ENCODE peak calls at places on chromosomes 5 and 9, in ten cellular contexts. C is kidney, A is left ventricle myocardium inferior, V is pancreas, R is astrocyte of the cerebellum, H is foreskin fibroblast, N is cardiac fibroblast, I is SK-N-SH, B is neuronal stem cell, J is Peyer's patch. U is an unnamed sample.

GRCh38 chr9:121299467-121300282 is 31.7 kb downstream of the GSN start:
- DNase-seq in C (peak), A (peak), V (no peak), R (no peak), H (peak), N (peak), I (peak), B (no peak), J (peak), U (peak)

GRCh38 chr9:74804018-74804385 is 83.7 kb downstream of the TRPM6 start:
- DNase-seq in C (no peak), A (no peak), V (no peak), R (no peak), H (no peak), N (no peak), I (no peak), B (no peak), J (no peak), U (no peak)

GRCh38 chr9:8456327-8456726 is 656.7 kb upstream of the DMAC1 start:
- DNase-seq in C (no peak), A (no peak), V (no peak), R (no peak), H (peak), N (peak), I (no peak), B (no peak), J (no peak), U (no peak)

GRCh38 chr5:41967401-41967800 is 42.3 kb downstream of the FBXO4 start:
- DNase-seq in C (no peak), A (no peak), V (no peak), R (no peak), H (no peak), N (no peak), I (no peak), B (no peak), J (no peak), U (no peak)

GRCh38 chr9:129875687-129876395 is 40.6 kb downstream of the USP20 start:
- DNase-seq in C (no peak), A (no peak), V (no peak), R (no peak), H (peak), N (no peak), I (no peak), B (no peak), J (no peak), U (no peak)

GRCh38 chr5:173823721-173824567 is 64.2 kb upstream of the CPEB4 start:
- DNase-seq in C (no peak), A (no peak), V (peak), R (peak), H (peak), N (peak), I (no peak), B (peak), J (no peak), U (peak)

GRCh38 chr5:172872997-172873491 is 39.0 kb downstream of the ERGIC1 start:
- DNase-seq in C (peak), A (peak), V (peak), R (peak), H (peak), N (peak), I (no peak), B (no peak), J (no peak), U (no peak)

GRCh38 chr9:79134654-79135053 is 437.1 kb upstream of the TLE4 start:
- DNase-seq in C (no peak), A (no peak), V (no peak), R (no peak), H (peak), N (peak), I (no peak), B (peak), J (no peak), U (no peak)

GRCh38 chr5:96337048-96337781 is 95.8 kb downstream of the PCSK1 start:
- DNase-seq in C (no peak), A (no peak), V (no peak), R (no peak), H (no peak), N (no peak), I (no peak), B (no peak), J (no peak), U (no peak)

GRCh38 chr5:104452554-104452953 is 890.0 kb upstream of the NUDT12 start:
- DNase-seq in C (no peak), A (no peak), V (no peak), R (no peak), H (no peak), N (no peak), I (no peak), B (no peak), J (no peak), U (no peak)

GRCh38 chr5:1633605-1634336 is 110.0 kb upstream of the LPCAT1 start:
- DNase-seq in C (peak), A (peak), V (peak), R (no peak), H (peak), N (peak), I (peak), B (peak), J (peak), U (peak)

GRCh38 chr5:389197-389821 is 53.7 kb upstream of the EXOC3 start:
- DNase-seq in C (peak), A (no peak), V (no peak), R (no peak), H (no peak), N (no peak), I (no peak), B (no peak), J (no peak), U (peak)

GRCh38 chr5:179909224-179909623 is 1.5 kb upstream of the TBC1D9B start:
- DNase-seq in C (no peak), A (no peak), V (no peak), R (no peak), H (no peak), N (no peak), I (no peak), B (no peak), J (no peak), U (no peak)

GRCh38 chr5:67315082-67315801 is 118.6 kb upstream of the CD180 start:
- DNase-seq in C (peak), A (no peak), V (no peak), R (peak), H (peak), N (peak), I (no peak), B (peak), J (no peak), U (no peak)

GRCh38 chr9:110700953-110701352 is 32.4 kb downstream of the MUSK start:
- DNase-seq in C (no peak), A (no peak), V (no peak), R (no peak), H (peak), N (peak), I (no peak), B (no peak), J (no peak), U (no peak)

GRCh38 chr5:54024466-54024865 is 285.9 kb downstream of the ARL15 start:
- DNase-seq in C (no peak), A (no peak), V (no peak), R (no peak), H (peak), N (peak), I (no peak), B (no peak), J (no peak), U (no peak)

GRCh38 chr9:70901741-70902140 is 219.7 kb downstream of the TRPM3 start:
- DNase-seq in C (no peak), A (no peak), V (no peak), R (no peak), H (no peak), N (peak), I (no peak), B (no peak), J (no peak), U (no peak)

GRCh38 chr5:80853413-80853812 is 106.8 kb upstream of the RASGRF2 start:
- DNase-seq in C (no peak), A (no peak), V (no peak), R (no peak), H (no peak), N (no peak), I (no peak), B (no peak), J (no peak), U (no peak)

GRCh38 chr5:160419458-160420330 is 813 bp upstream of the SLU7 start:
- DNase-seq in C (no peak), A (no peak), V (no peak), R (no peak), H (no peak), N (no peak), I (no peak), B (no peak), J (no peak), U (no peak)

GRCh38 chr5:68771221-68771620 is 322.6 kb upstream of the SLC30A5 start:
- DNase-seq in C (no peak), A (no peak), V (no peak), R (no peak), H (no peak), N (no peak), I (no peak), B (no peak), J (no peak), U (no peak)

GRCh38 chr9:69380811-69381210 is 55.8 kb downstream of the ENTREP1 start:
- DNase-seq in C (no peak), A (no peak), V (no peak), R (no peak), H (peak), N (no peak), I (no peak), B (no peak), J (no peak), U (no peak)

GRCh38 chr5:96175090-96175489 is 213.4 kb upstream of the ELL2 start:
- DNase-seq in C (no peak), A (no peak), V (no peak), R (no peak), H (peak), N (no peak), I (peak), B (no peak), J (no peak), U (no peak)

GRCh38 chr5:115424030-115424429 is 120.5 kb downstream of the FEM1C start:
- DNase-seq in C (no peak), A (no peak), V (no peak), R (no peak), H (no peak), N (no peak), I (no peak), B (no peak), J (no peak), U (no peak)

GRCh38 chr9:120920495-120921178 is 6.0 kb downstream of the TRAF1 start:
- DNase-seq in C (no peak), A (no peak), V (no peak), R (no peak), H (no peak), N (no peak), I (peak), B (no peak), J (no peak), U (no peak)

GRCh38 chr5:20500501-20500900 is 512.5 kb upstream of the CDH18 start:
- DNase-seq in C (no peak), A (no peak), V (no peak), R (no peak), H (no peak), N (no peak), I (no peak), B (no peak), J (no peak), U (no peak)

GRCh38 chr9:34566191-34566849 is 23.2 kb downstream of the CNTFR start:
- DNase-seq in C (peak), A (peak), V (no peak), R (no peak), H (no peak), N (no peak), I (peak), B (no peak), J (no peak), U (no peak)

GRCh38 chr5:134136221-134136631 is 21.7 kb downstream of the TCF7 start:
- DNase-seq in C (no peak), A (peak), V (no peak), R (no peak), H (no peak), N (no peak), I (no peak), B (no peak), J (no peak), U (no peak)

GRCh38 chr5:111278824-111279504 is 54.8 kb downstream of the CAMK4 start:
- DNase-seq in C (no peak), A (peak), V (peak), R (peak), H (peak), N (peak), I (peak), B (peak), J (peak), U (peak)

GRCh38 chr9:68690088-68690487 is 15.0 kb upstream of the PIP5K1B start:
- DNase-seq in C (peak), A (peak), V (peak), R (no peak), H (no peak), N (peak), I (no peak), B (no peak), J (no peak), U (peak)

GRCh38 chr9:123679330-123679987 is 250.5 kb downstream of the DENND1A start:
- DNase-seq in C (no peak), A (no peak), V (no peak), R (no peak), H (peak), N (no peak), I (peak), B (no peak), J (no peak), U (no peak)

GRCh38 chr5:153476767-153477166 is 13.7 kb upstream of the GRIA1 start:
- DNase-seq in C (no peak), A (no peak), V (no peak), R (peak), H (peak), N (peak), I (no peak), B (no peak), J (no peak), U (no peak)

GRCh38 chr9:18829858-18830257 is 203.2 kb downstream of the SAXO1 start:
- DNase-seq in C (no peak), A (no peak), V (no peak), R (peak), H (no peak), N (no peak), I (no peak), B (no peak), J (no peak), U (no peak)

GRCh38 chr5:16565118-16565517 is 51.7 kb downstream of the RETREG1 start:
- DNase-seq in C (no peak), A (peak), V (no peak), R (no peak), H (no peak), N (no peak), I (no peak), B (no peak), J (no peak), U (no peak)

GRCh38 chr5:16626696-16627264 is 10.0 kb upstream of the RETREG1 start:
- DNase-seq in C (no peak), A (no peak), V (no peak), R (no peak), H (no peak), N (no peak), I (no peak), B (no peak), J (no peak), U (no peak)

GRCh38 chr9:95078934-95079333 is 238.6 kb downstream of the FANCC start:
- DNase-seq in C (no peak), A (no peak), V (peak), R (no peak), H (no peak), N (no peak), I (no peak), B (no peak), J (peak), U (peak)
- H3K4me3 ChIP-seq in C (no peak), A (peak), V (no peak), R (no peak), H (no peak), N (no peak), I (no peak), B (no peak), J (no peak), U (no peak)

DNA sequence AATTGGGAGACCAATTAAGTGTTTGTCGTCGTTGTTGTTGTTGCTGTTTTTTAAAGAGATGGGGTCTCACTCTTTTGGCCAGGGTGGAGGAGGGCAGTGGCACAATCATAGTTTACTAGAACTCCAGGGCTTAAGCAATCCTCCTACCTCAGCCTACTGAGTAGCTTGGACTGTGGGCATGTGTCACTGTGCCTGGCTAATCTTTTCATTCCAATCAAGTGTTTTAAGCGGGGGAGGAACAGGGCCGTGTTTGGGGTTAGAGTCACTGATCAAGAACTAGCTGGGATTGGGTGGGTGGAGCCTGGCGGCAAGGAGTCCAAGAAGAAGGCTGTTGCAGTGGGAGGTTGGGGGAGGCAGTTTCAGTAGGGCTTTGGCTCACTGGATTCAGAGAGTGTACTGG is 13.8 kb downstream of the SNX30 start:
- DNase-seq in C (no peak), A (no peak), V (no peak), R (no peak), H (peak), N (peak), I (no peak), B (no peak), J (no peak), U (no peak)
- H3K4me3 ChIP-seq in C (peak), A (no peak), V (no peak), R (no peak), H (no peak), N (no peak), I (no peak), B (no peak), J (no peak), U (no peak)

GRCh38 chr5:171307843-171308452 is 1.1 kb upstream of the TLX3 start:
- DNase-seq in C (peak), A (no peak), V (no peak), R (no peak), H (no peak), N (no peak), I (no peak), B (no peak), J (no peak), U (no peak)
- H3K4me3 ChIP-seq in C (no peak), A (no peak), V (no peak), R (no peak), H (no peak), N (no peak), I (peak), B (no peak), J (no peak), U (no peak)

GRCh38 chr9:2257530-2257929 is 242.4 kb downstream of the SMARCA2 start:
- DNase-seq in C (no peak), A (no peak), V (no peak), R (no peak), H (no peak), N (no peak), I (no peak), B (no peak), J (no peak), U (no peak)
- H3K4me3 ChIP-seq in C (no peak), A (no peak), V (no peak), R (no peak), H (no peak), N (no peak), I (no peak), B (no peak), J (no peak), U (no peak)

U was measured in lung.